ENCODE peak calls at places on chromosomes 1 and 21, in ten cellular contexts. R is tibial nerve, J is adrenal gland, W is fibroblast of villous mesenchyme, A is GM12865, E is psoas muscle, G is Calu3, H is mesothelial cell of epicardium, M is AG10803, X is mucosa of descending colon. T is an unnamed sample.

GRCh38 chr1:245094092-245094491 is 60.7 kb upstream of the KIF26B start:
- DNase-seq in R (no peak), J (no peak), W (no peak), A (no peak), E (no peak), G (no peak), H (no peak), M (no peak), X (no peak), T (no peak)

GRCh38 chr1:226135059-226135651 is 51.4 kb downstream of the ACBD3 start:
- DNase-seq in R (no peak), J (no peak), W (no peak), A (no peak), E (no peak), G (peak; percentile 57), H (no peak), M (no peak), X (peak; percentile 87), T (no peak)

GRCh38 chr1:192747305-192747704 is 61.5 kb upstream of the RGS2 start:
- DNase-seq in R (no peak), J (no peak), W (peak; percentile 12), A (no peak), E (no peak), G (no peak), H (no peak), M (peak; percentile 36), X (no peak), T (no peak)

GRCh38 chr1:30988045-30988444 is 77.5 kb downstream of the PUM1 start:
- DNase-seq in R (no peak), J (no peak), W (no peak), A (no peak), E (no peak), G (no peak), H (no peak), M (no peak), X (no peak), T (no peak)

GRCh38 chr1:23098463-23099170 is 70.0 kb downstream of the LUZP1 start:
- DNase-seq in R (peak; percentile 68), J (peak; percentile 62), W (peak; percentile 85), A (peak; percentile 80), E (no peak), G (peak; percentile 39), H (no peak), M (peak; percentile 71), X (no peak), T (peak; percentile 70)

GRCh38 chr21:33202464-33203363 is 27.0 kb upstream of the IFNAR2 start:
- DNase-seq in R (no peak), J (no peak), W (no peak), A (no peak), E (no peak), G (peak; percentile 14), H (no peak), M (no peak), X (no peak), T (no peak)

GRCh38 chr1:151713044-151713443 is 3.6 kb downstream of the CELF3 start:
- DNase-seq in R (no peak), J (no peak), W (no peak), A (no peak), E (no peak), G (peak; percentile 82), H (no peak), M (no peak), X (peak; percentile 74), T (no peak)

GRCh38 chr1:229086686-229087085 is 184.2 kb upstream of the RAB4A start:
- DNase-seq in R (no peak), J (no peak), W (no peak), A (no peak), E (no peak), G (no peak), H (no peak), M (no peak), X (no peak), T (no peak)

GRCh38 chr1:225950905-225951351 is 9.9 kb upstream of the LEFTY2 start:
- DNase-seq in R (no peak), J (no peak), W (no peak), A (no peak), E (no peak), G (no peak), H (no peak), M (no peak), X (no peak), T (no peak)

GRCh38 chr1:30190481-30191153 is 532.8 kb downstream of the MATN1 start:
- DNase-seq in R (no peak), J (no peak), W (no peak), A (no peak), E (no peak), G (no peak), H (no peak), M (no peak), X (no peak), T (no peak)

GRCh38 chr1:223504741-223505140 is 111.5 kb downstream of the CCDC185 start:
- DNase-seq in R (no peak), J (peak; percentile 43), W (peak; percentile 58), A (no peak), E (no peak), G (peak; percentile 11), H (no peak), M (peak; percentile 78), X (no peak), T (no peak)

DNA sequence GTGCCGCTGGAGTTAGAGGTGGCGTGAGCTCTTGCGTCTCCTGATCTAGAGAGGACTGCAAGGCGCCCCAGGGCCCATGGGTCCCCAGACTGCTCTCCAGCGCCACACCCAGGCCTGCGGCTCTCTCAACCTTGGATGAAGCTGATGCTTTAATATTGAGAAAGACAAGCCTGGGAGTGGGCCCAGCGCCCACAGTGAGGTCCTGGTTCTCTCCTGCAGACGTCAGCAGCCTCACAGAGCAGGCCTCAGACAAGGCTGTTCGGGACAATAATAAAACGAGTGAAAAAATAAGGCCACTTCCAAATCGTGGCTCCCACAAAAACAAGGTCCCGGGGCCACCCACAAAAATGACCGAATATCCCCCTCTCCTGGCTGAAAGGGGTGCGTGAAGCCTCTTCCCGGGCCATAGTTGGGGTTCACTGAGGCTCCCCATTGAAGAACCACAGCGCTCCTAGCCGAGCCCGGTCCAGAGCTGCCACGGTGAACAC is 6.0 kb upstream of the DNMT3L start:
- DNase-seq in R (peak; percentile 15), J (peak; percentile 8), W (peak; percentile 42), A (peak; percentile 35), E (peak; percentile 52), G (no peak), H (no peak), M (no peak), X (peak; percentile 44), T (no peak)
- TF ChIP-seq CTCF in R (peak; percentile 37), J (peak; percentile 22), W (peak; percentile 38), A (peak; percentile 14), E (no peak), G (no peak), H (no peak), M (no peak), X (no peak), T (peak; percentile 10)

GRCh38 chr1:34794790-34795180 is 2.0 kb downstream of the GJA4 start:
- DNase-seq in R (no peak), J (no peak), W (no peak), A (no peak), E (no peak), G (no peak), H (no peak), M (no peak), X (no peak), T (no peak)
- TF ChIP-seq CTCF in R (no peak), J (no peak), W (no peak), A (no peak), E (no peak), G (no peak), H (no peak), M (no peak), X (no peak), T (no peak)

GRCh38 chr1:213564215-213564659 is 423.5 kb upstream of the PROX1 start:
- DNase-seq in R (no peak), J (no peak), W (no peak), A (no peak), E (no peak), G (peak; percentile 24), H (no peak), M (no peak), X (no peak), T (no peak)
- TF ChIP-seq CTCF in R (no peak), J (peak; percentile 47), W (no peak), A (peak; percentile 21), E (peak; percentile 18), G (peak; percentile 18), H (no peak), M (no peak), X (peak; percentile 23), T (no peak)

DNA sequence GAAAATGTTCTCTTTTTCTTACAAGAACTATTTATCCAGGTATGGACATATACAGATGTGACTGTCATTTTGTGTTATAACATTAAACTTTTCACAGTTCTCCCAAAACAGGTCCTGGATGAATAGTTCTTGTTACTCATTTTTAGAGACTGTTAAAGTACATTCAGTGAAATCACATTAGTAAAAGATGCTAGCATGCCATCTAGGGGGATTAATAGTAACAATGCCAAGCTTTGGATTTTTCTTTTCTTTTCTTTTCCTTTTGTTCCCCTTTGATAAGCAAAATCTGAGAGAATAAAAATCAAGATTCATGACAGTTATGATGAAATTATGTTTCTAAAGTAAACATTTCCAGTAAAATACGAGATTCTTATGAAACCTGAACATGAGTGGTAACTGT is 77.6 kb downstream of the TPR start:
- DNase-seq in R (no peak), J (no peak), W (no peak), A (no peak), E (no peak), G (no peak), H (no peak), M (no peak), X (no peak), T (no peak)
- TF ChIP-seq CTCF in R (no peak), J (no peak), W (no peak), A (no peak), E (no peak), G (no peak), H (no peak), M (no peak), X (no peak), T (no peak)

GRCh38 chr21:37269481-37269880 is 2.3 kb upstream of the VPS26C start:
- DNase-seq in R (no peak), J (no peak), W (no peak), A (no peak), E (no peak), G (no peak), H (no peak), M (no peak), X (no peak), T (no peak)
- TF ChIP-seq CTCF in R (no peak), J (no peak), W (no peak), A (no peak), E (no peak), G (no peak), H (no peak), M (no peak), X (no peak), T (no peak)

GRCh38 chr1:188599313-188599712 is 1770.6 kb downstream of the PLA2G4A start:
- DNase-seq in R (no peak), J (no peak), W (no peak), A (no peak), E (no peak), G (peak; percentile 7), H (no peak), M (no peak), X (no peak), T (no peak)
- TF ChIP-seq CTCF in R (no peak), J (no peak), W (no peak), A (no peak), E (no peak), G (no peak), H (no peak), M (no peak), X (no peak), T (no peak)

GRCh38 chr1:99347041-99347684 is 82.9 kb downstream of the PLPPR4 start:
- DNase-seq in R (no peak), J (no peak), W (no peak), A (no peak), E (no peak), G (no peak), H (no peak), M (no peak), X (no peak), T (no peak)
- TF ChIP-seq CTCF in R (no peak), J (no peak), W (no peak), A (no peak), E (no peak), G (no peak), H (peak; percentile 20), M (no peak), X (no peak), T (no peak)